ENCODE peak calls at places on chromosomes 5 and 9, in six cellular contexts. One of them, this sample, is unnamed.

GRCh38 chr5:3105581-3105980 is 354.1 kb upstream of the IRX2 start:
- DNase-seq in nucleus accumbens: no peak
- DNase-seq in aorta: no peak
- DNase-seq in T-helper 1 cell: no peak
- DNase-seq in AML-193: no peak
- DNase-seq in dermis microvascular lymphatic vessel endothelial cell: no peak
- DNase-seq in this sample: no peak

GRCh38 chr5:170252710-170253350 is 20.0 kb downstream of the C5orf58 start:
- DNase-seq in nucleus accumbens: no peak
- DNase-seq in aorta: no peak
- DNase-seq in T-helper 1 cell: no peak
- DNase-seq in AML-193: no peak
- DNase-seq in dermis microvascular lymphatic vessel endothelial cell: no peak
- DNase-seq in this sample: no peak

GRCh38 chr5:139141841-139142240 is 56.3 kb downstream of the SIL1 start:
- DNase-seq in T-helper 1 cell: no peak
- DNase-seq in AML-193: no peak
- DNase-seq in aorta: peak; percentile 65
- DNase-seq in dermis microvascular lymphatic vessel endothelial cell: no peak
- DNase-seq in nucleus accumbens: no peak
- DNase-seq in this sample: no peak

GRCh38 chr5:1105350-1106265 is 6.3 kb downstream of the SLC12A7 start:
- DNase-seq in dermis microvascular lymphatic vessel endothelial cell: no peak
- DNase-seq in nucleus accumbens: no peak
- DNase-seq in AML-193: peak; percentile 12
- DNase-seq in T-helper 1 cell: peak; percentile 85
- DNase-seq in aorta: no peak
- DNase-seq in this sample: no peak

GRCh38 chr5:124157320-124157719 is 589.1 kb downstream of the ZNF608 start:
- DNase-seq in nucleus accumbens: no peak
- DNase-seq in dermis microvascular lymphatic vessel endothelial cell: no peak
- DNase-seq in AML-193: no peak
- DNase-seq in T-helper 1 cell: no peak
- DNase-seq in aorta: no peak
- DNase-seq in this sample: no peak

GRCh38 chr5:53490747-53491146 is 10.3 kb downstream of the FST start:
- DNase-seq in nucleus accumbens: no peak
- DNase-seq in T-helper 1 cell: no peak
- DNase-seq in AML-193: no peak
- DNase-seq in dermis microvascular lymphatic vessel endothelial cell: no peak
- DNase-seq in aorta: no peak
- DNase-seq in this sample: peak; percentile 73

GRCh38 chr9:133458643-133459312 is 1.0 kb upstream of the CACFD1 start:
- DNase-seq in aorta: no peak
- DNase-seq in nucleus accumbens: no peak
- DNase-seq in dermis microvascular lymphatic vessel endothelial cell: no peak
- DNase-seq in AML-193: no peak
- DNase-seq in T-helper 1 cell: no peak
- DNase-seq in this sample: no peak

GRCh38 chr9:136090768-136091581 is 4.1 kb downstream of the NACC2 start:
- DNase-seq in dermis microvascular lymphatic vessel endothelial cell: no peak
- DNase-seq in aorta: peak; percentile 82
- DNase-seq in T-helper 1 cell: no peak
- DNase-seq in nucleus accumbens: no peak
- DNase-seq in AML-193: no peak
- DNase-seq in this sample: no peak

GRCh38 chr5:159452480-159453167 is 122.3 kb upstream of the IL12B start:
- DNase-seq in T-helper 1 cell: no peak
- DNase-seq in AML-193: no peak
- DNase-seq in dermis microvascular lymphatic vessel endothelial cell: no peak
- DNase-seq in nucleus accumbens: no peak
- DNase-seq in aorta: no peak
- DNase-seq in this sample: no peak

GRCh38 chr5:120358949-120359348 is 105.2 kb upstream of the PRR16 start:
- DNase-seq in aorta: no peak
- DNase-seq in dermis microvascular lymphatic vessel endothelial cell: no peak
- DNase-seq in AML-193: no peak
- DNase-seq in T-helper 1 cell: no peak
- DNase-seq in nucleus accumbens: no peak
- DNase-seq in this sample: no peak

GRCh38 chr9:12908910-12909309 is 134.1 kb downstream of the LURAP1L start:
- DNase-seq in dermis microvascular lymphatic vessel endothelial cell: no peak
- DNase-seq in T-helper 1 cell: no peak
- DNase-seq in aorta: no peak
- DNase-seq in nucleus accumbens: no peak
- DNase-seq in AML-193: no peak
- DNase-seq in this sample: no peak

GRCh38 chr5:133240425-133241091 is 188.7 kb downstream of the HSPA4 start:
- DNase-seq in T-helper 1 cell: peak; percentile 69
- DNase-seq in nucleus accumbens: no peak
- DNase-seq in AML-193: no peak
- DNase-seq in aorta: no peak
- DNase-seq in dermis microvascular lymphatic vessel endothelial cell: peak; percentile 96
- DNase-seq in this sample: peak; percentile 82

GRCh38 chr9:1231998-1232919 is 182.1 kb downstream of the DMRT2 start:
- DNase-seq in nucleus accumbens: no peak
- DNase-seq in AML-193: no peak
- DNase-seq in dermis microvascular lymphatic vessel endothelial cell: no peak
- DNase-seq in aorta: peak; percentile 64
- DNase-seq in T-helper 1 cell: no peak
- DNase-seq in this sample: peak; percentile 72

GRCh38 chr9:13175732-13176131 is 103.8 kb downstream of the MPDZ start:
- DNase-seq in aorta: no peak
- DNase-seq in dermis microvascular lymphatic vessel endothelial cell: no peak
- DNase-seq in nucleus accumbens: no peak
- DNase-seq in AML-193: no peak
- DNase-seq in T-helper 1 cell: no peak
- DNase-seq in this sample: no peak

GRCh38 chr9:79134654-79135053 is 437.1 kb upstream of the TLE4 start:
- DNase-seq in nucleus accumbens: no peak
- DNase-seq in AML-193: no peak
- DNase-seq in aorta: no peak
- DNase-seq in T-helper 1 cell: no peak
- DNase-seq in dermis microvascular lymphatic vessel endothelial cell: peak; percentile 26
- DNase-seq in this sample: peak; percentile 13

GRCh38 chr9:115923903-115924668 is 229.5 kb upstream of the PAPPA start:
- DNase-seq in aorta: no peak
- DNase-seq in dermis microvascular lymphatic vessel endothelial cell: no peak
- DNase-seq in nucleus accumbens: no peak
- DNase-seq in T-helper 1 cell: no peak
- DNase-seq in AML-193: no peak
- DNase-seq in this sample: no peak

GRCh38 chr9:114378016-114378415 is 9.8 kb downstream of the AKNA start:
- DNase-seq in aorta: no peak
- DNase-seq in nucleus accumbens: no peak
- DNase-seq in T-helper 1 cell: no peak
- DNase-seq in dermis microvascular lymphatic vessel endothelial cell: no peak
- DNase-seq in AML-193: no peak
- DNase-seq in this sample: no peak

GRCh38 chr5:154276932-154277331 is 86.4 kb downstream of the GALNT10 start:
- DNase-seq in nucleus accumbens: no peak
- DNase-seq in aorta: peak; percentile 68
- DNase-seq in T-helper 1 cell: no peak
- DNase-seq in dermis microvascular lymphatic vessel endothelial cell: no peak
- DNase-seq in AML-193: no peak
- DNase-seq in this sample: peak; percentile 86

GRCh38 chr5:134714120-134714519 is 24.2 kb upstream of the CAMLG start:
- DNase-seq in T-helper 1 cell: no peak
- DNase-seq in dermis microvascular lymphatic vessel endothelial cell: no peak
- DNase-seq in aorta: no peak
- DNase-seq in AML-193: no peak
- DNase-seq in nucleus accumbens: no peak
- DNase-seq in this sample: no peak

GRCh38 chr9:120781236-120781635 is 12.0 kb downstream of the FBXW2 start:
- DNase-seq in aorta: no peak
- DNase-seq in nucleus accumbens: no peak
- DNase-seq in T-helper 1 cell: no peak
- DNase-seq in dermis microvascular lymphatic vessel endothelial cell: no peak
- DNase-seq in AML-193: no peak
- DNase-seq in this sample: no peak

GRCh38 chr5:148482697-148483462 is 99.1 kb downstream of the FBXO38 start:
- DNase-seq in aorta: peak; percentile 71
- DNase-seq in T-helper 1 cell: peak; percentile 39
- DNase-seq in dermis microvascular lymphatic vessel endothelial cell: peak; percentile 36
- DNase-seq in nucleus accumbens: no peak
- DNase-seq in AML-193: peak; percentile 13
- DNase-seq in this sample: peak; percentile 67

GRCh38 chr9:92506184-92506857 is 24.0 kb upstream of the ASPN start:
- DNase-seq in dermis microvascular lymphatic vessel endothelial cell: no peak
- DNase-seq in T-helper 1 cell: no peak
- DNase-seq in AML-193: no peak
- DNase-seq in aorta: peak; percentile 74
- DNase-seq in nucleus accumbens: no peak
- DNase-seq in this sample: peak; percentile 89

This sample was measured in GM03348.